ENCODE peak calls at places on chromosomes 3 and 15, in eight cellular contexts. T is effector memory CD8-positive, alpha-beta T cell; K is midbrain; L is colonic mucosa; R is stomach; G is T follicular helper cell; J is iris pigment epithelial cell; P is AG09319. Z is an unnamed sample.
A peak's percentile ranks its signal among the peaks of the same experiment; 100 is the strongest.

GRCh38 chr3:174466471-174467054 is 392.6 kb upstream of the NAALADL2 start:
- DNase-seq in T (no peak), K (no peak), L (no peak), R (no peak), G (no peak), J (no peak), P (no peak), Z (no peak)

GRCh38 chr3:195095704-195096036 is 175.3 kb downstream of the XXYLT1 start:
- DNase-seq in T (no peak), K (no peak), L (no peak), R (no peak), G (no peak), J (no peak), P (no peak), Z (no peak)

GRCh38 chr15:71784719-71785118 is 25.6 kb upstream of the NR2E3 start:
- DNase-seq in T (no peak), K (no peak), L (no peak), R (no peak), G (no peak), J (no peak), P (no peak), Z (no peak)

GRCh38 chr3:27606537-27606936 is 115.6 kb downstream of the EOMES start:
- DNase-seq in T (no peak), K (no peak), L (no peak), R (no peak), G (no peak), J (peak; percentile 52), P (no peak), Z (no peak)

GRCh38 chr15:40115670-40116093 is 7.0 kb upstream of the BMF start:
- DNase-seq in T (peak; percentile 27), K (peak; percentile 17), L (no peak), R (peak; percentile 71), G (no peak), J (no peak), P (no peak), Z (no peak)

GRCh38 chr15:75307778-75308390 is 25.2 kb downstream of the GOLGA6D start:
- DNase-seq in T (no peak), K (no peak), L (peak; percentile 78), R (peak; percentile 69), G (no peak), J (peak; percentile 16), P (no peak), Z (no peak)

GRCh38 chr15:80996247-80996646 is 4.5 kb upstream of the TLNRD1 start:
- DNase-seq in T (no peak), K (no peak), L (no peak), R (no peak), G (no peak), J (peak; percentile 14), P (no peak), Z (no peak)

GRCh38 chr3:152271465-152272035 is 2.8 kb downstream of the MBNL1 start:
- DNase-seq in T (no peak), K (no peak), L (no peak), R (no peak), G (no peak), J (no peak), P (no peak), Z (no peak)

GRCh38 chr15:76932090-76932966 is 779 bp downstream of the RCN2 start:
- DNase-seq in T (peak; percentile 5), K (no peak), L (no peak), R (no peak), G (no peak), J (peak; percentile 8), P (no peak), Z (no peak)

GRCh38 chr15:100703671-100704070 is 101.3 kb downstream of the ASB7 start:
- DNase-seq in T (no peak), K (no peak), L (no peak), R (no peak), G (no peak), J (no peak), P (no peak), Z (no peak)

GRCh38 chr3:23926246-23926645 is 9.3 kb downstream of the RPL15 start:
- DNase-seq in T (no peak), K (no peak), L (no peak), R (no peak), G (no peak), J (no peak), P (no peak), Z (no peak)

GRCh38 chr3:13688034-13688433 is 139.1 kb downstream of the FBLN2 start:
- DNase-seq in T (no peak), K (no peak), L (no peak), R (no peak), G (no peak), J (no peak), P (no peak), Z (no peak)

GRCh38 chr3:196298521-196298920 is 11.0 kb upstream of the PCYT1A start:
- DNase-seq in T (no peak), K (no peak), L (no peak), R (no peak), G (no peak), J (no peak), P (no peak), Z (no peak)

GRCh38 chr3:11699083-11699427 is 55.3 kb upstream of the VGLL4 start:
- DNase-seq in T (no peak), K (no peak), L (no peak), R (no peak), G (no peak), J (peak; percentile 72), P (no peak), Z (no peak)

GRCh38 chr15:95995375-95996168 is 334.9 kb upstream of the NR2F2 start:
- DNase-seq in T (no peak), K (no peak), L (no peak), R (no peak), G (no peak), J (peak; percentile 33), P (no peak), Z (no peak)

GRCh38 chr3:15097889-15098288 is 1.1 kb downstream of the RBSN start:
- DNase-seq in T (peak; percentile 42), K (no peak), L (no peak), R (no peak), G (no peak), J (peak; percentile 14), P (no peak), Z (no peak)

GRCh38 chr15:64010719-64011118 is 35.6 kb downstream of the DAPK2 start:
- DNase-seq in T (peak; percentile 83), K (no peak), L (peak; percentile 47), R (peak; percentile 72), G (peak; percentile 87), J (peak; percentile 94), P (peak; percentile 34), Z (no peak)

GRCh38 chr15:58921267-58921666 is 12.2 kb downstream of the SLTM start:
- DNase-seq in T (no peak), K (no peak), L (no peak), R (no peak), G (no peak), J (no peak), P (no peak), Z (no peak)

GRCh38 chr15:39454189-39454986 is 126.5 kb upstream of the THBS1 start:
- DNase-seq in T (no peak), K (no peak), L (no peak), R (no peak), G (no peak), J (peak; percentile 83), P (no peak), Z (no peak)

GRCh38 chr15:64009798-64010241 is 36.5 kb downstream of the DAPK2 start:
- DNase-seq in T (peak; percentile 61), K (no peak), L (no peak), R (no peak), G (peak; percentile 50), J (peak; percentile 48), P (no peak), Z (no peak)

GRCh38 chr3:31378226-31378625 is 154.5 kb upstream of the STT3B start:
- DNase-seq in T (no peak), K (no peak), L (no peak), R (no peak), G (no peak), J (no peak), P (no peak), Z (no peak)

GRCh38 chr3:131282379-131282778 is 99.2 kb upstream of the NUDT16 start:
- DNase-seq in T (no peak), K (no peak), L (no peak), R (no peak), G (no peak), J (no peak), P (no peak), Z (no peak)

GRCh38 chr3:120909602-120909878 is 1.5 kb downstream of the STXBP5L start:
- DNase-seq in T (no peak), K (no peak), L (no peak), R (no peak), G (no peak), J (no peak), P (no peak), Z (no peak)

GRCh38 chr3:66419053-66419440 is 81.8 kb downstream of the LRIG1 start:
- DNase-seq in T (no peak), K (peak; percentile 85), L (no peak), R (no peak), G (no peak), J (no peak), P (no peak), Z (peak; percentile 70)

GRCh38 chr15:38028869-38029268 is 94.4 kb downstream of the TMCO5A start:
- DNase-seq in T (no peak), K (no peak), L (no peak), R (no peak), G (no peak), J (peak; percentile 54), P (no peak), Z (peak; percentile 52)

GRCh38 chr3:179438836-179439235 is 12.4 kb downstream of the GNB4 start:
- DNase-seq in T (no peak), K (no peak), L (no peak), R (no peak), G (no peak), J (no peak), P (no peak), Z (no peak)

GRCh38 chr15:95169701-95170459 is 938.5 kb downstream of the MCTP2 start:
- DNase-seq in T (no peak), K (no peak), L (no peak), R (peak; percentile 28), G (no peak), J (no peak), P (no peak), Z (no peak)

GRCh38 chr3:141797167-141797773 is 34.1 kb downstream of the GRK7 start:
- DNase-seq in T (peak; percentile 32), K (peak; percentile 44), L (peak; percentile 34), R (peak; percentile 31), G (no peak), J (peak; percentile 44), P (no peak), Z (no peak)

GRCh38 chr3:149409351-149409750 is 31.9 kb upstream of the TM4SF1 start:
- DNase-seq in T (no peak), K (no peak), L (no peak), R (no peak), G (no peak), J (no peak), P (no peak), Z (no peak)

GRCh38 chr3:133476971-133477375 is 77.1 kb downstream of the BFSP2 start:
- DNase-seq in T (no peak), K (no peak), L (peak; percentile 53), R (no peak), G (no peak), J (no peak), P (no peak), Z (no peak)

Z was measured in hippocampal formation.